ENCODE peak calls at places on chromosomes 2 and 18, in four cellular contexts. T is IMR-90, G is fibroblast of mammary gland, W is cardiac fibroblast. S is an unnamed sample.
A peak's percentile ranks its signal among the peaks of the same experiment; 100 is the strongest.

GRCh38 chr2:113979172-113980128 is 89.6 kb downstream of the ACTR3 start:
- DNase-seq in W (no peak), G (no peak), T (no peak), S (no peak)

GRCh38 chr2:26957041-26957440 is 13.4 kb upstream of the MAPRE3 start:
- DNase-seq in T (no peak), G (no peak), W (no peak), S (no peak)

GRCh38 chr2:42133771-42134195 is 35.4 kb upstream of the EML4 start:
- DNase-seq in G (no peak), T (no peak), W (no peak), S (no peak)

GRCh38 chr2:240166761-240167587 is 26.5 kb upstream of the OTOS start:
- DNase-seq in W (no peak), G (no peak), T (no peak), S (no peak)

GRCh38 chr2:177466337-177467195 is 74.0 kb downstream of the AGPS start:
- DNase-seq in T (peak; percentile 3), G (peak; percentile 12), W (peak; percentile 21), S (no peak)

GRCh38 chr2:179856205-179856604 is 5.2 kb downstream of the ZNF385B start:
- DNase-seq in G (no peak), T (no peak), W (no peak), S (no peak)

GRCh38 chr18:70113511-70113910 is 92.0 kb downstream of the RTTN start:
- DNase-seq in W (no peak), T (no peak), G (no peak), S (no peak)

GRCh38 chr2:44063007-44063406 is 67.2 kb upstream of the LRPPRC start:
- DNase-seq in G (no peak), T (no peak), W (no peak), S (no peak)

GRCh38 chr2:47751856-47752414 is 31.0 kb upstream of the MSH6 start:
- DNase-seq in T (no peak), G (no peak), W (no peak), S (no peak)

GRCh38 chr18:28995319-28995718 is 818.4 kb upstream of the CDH2 start:
- DNase-seq in G (peak; percentile 10), W (peak; percentile 9), T (peak; percentile 7), S (no peak)

GRCh38 chr2:102442967-102443828 is 20.2 kb downstream of the IL18RAP start:
- DNase-seq in T (peak; percentile 39), W (peak; percentile 68), G (peak; percentile 52), S (peak; percentile 65)

GRCh38 chr18:14097761-14098160 is 34.5 kb downstream of the ZNF519 start:
- DNase-seq in G (peak; percentile 13), W (no peak), T (no peak), S (no peak)

GRCh38 chr2:150732064-150732463 is 244.6 kb upstream of the RND3 start:
- DNase-seq in W (peak; percentile 75), T (peak; percentile 86), G (peak; percentile 78), S (peak; percentile 39)

GRCh38 chr18:75211721-75212625 is 1.4 kb downstream of the TSHZ1 start:
- DNase-seq in G (no peak), W (peak; percentile 36), T (peak; percentile 19), S (no peak)

GRCh38 chr18:78939105-78939504 is 40.5 kb upstream of the SALL3 start:
- DNase-seq in G (no peak), W (no peak), T (no peak), S (no peak)

GRCh38 chr18:24611075-24611474 is 150.6 kb downstream of the HRH4 start:
- DNase-seq in G (no peak), T (no peak), W (no peak), S (no peak)

GRCh38 chr18:2825613-2826205 is 21.1 kb upstream of the EMILIN2 start:
- DNase-seq in G (no peak), T (no peak), W (no peak), S (no peak)

GRCh38 chr2:100924520-100925451 is 77.3 kb upstream of the RPL31 start:
- DNase-seq in W (peak; percentile 85), T (peak; percentile 85), G (peak; percentile 80), S (peak; percentile 89)

GRCh38 chr2:38722271-38723115 is 28.7 kb downstream of the SRSF7 start:
- DNase-seq in W (no peak), G (no peak), T (no peak), S (no peak)

GRCh38 chr2:66987747-66988146 is 409.4 kb upstream of the ETAA1 start:
- DNase-seq in G (no peak), T (no peak), W (no peak), S (no peak)

GRCh38 chr2:11200651-11201050 is 45.4 kb downstream of the SLC66A3 start:
- DNase-seq in G (no peak), T (no peak), W (no peak), S (no peak)

GRCh38 chr2:11203480-11203879 is 48.2 kb downstream of the SLC66A3 start:
- DNase-seq in W (peak; percentile 78), G (peak; percentile 79), T (peak; percentile 69), S (peak; percentile 40)

GRCh38 chr2:11201969-11202368 is 46.7 kb downstream of the SLC66A3 start:
- DNase-seq in T (no peak), W (no peak), G (no peak), S (no peak)
- H3K4me3 ChIP-seq in T (no peak overlapping the region), W (no peak overlapping the region), G (no peak overlapping the region), S (no peak overlapping the region)

DNA sequence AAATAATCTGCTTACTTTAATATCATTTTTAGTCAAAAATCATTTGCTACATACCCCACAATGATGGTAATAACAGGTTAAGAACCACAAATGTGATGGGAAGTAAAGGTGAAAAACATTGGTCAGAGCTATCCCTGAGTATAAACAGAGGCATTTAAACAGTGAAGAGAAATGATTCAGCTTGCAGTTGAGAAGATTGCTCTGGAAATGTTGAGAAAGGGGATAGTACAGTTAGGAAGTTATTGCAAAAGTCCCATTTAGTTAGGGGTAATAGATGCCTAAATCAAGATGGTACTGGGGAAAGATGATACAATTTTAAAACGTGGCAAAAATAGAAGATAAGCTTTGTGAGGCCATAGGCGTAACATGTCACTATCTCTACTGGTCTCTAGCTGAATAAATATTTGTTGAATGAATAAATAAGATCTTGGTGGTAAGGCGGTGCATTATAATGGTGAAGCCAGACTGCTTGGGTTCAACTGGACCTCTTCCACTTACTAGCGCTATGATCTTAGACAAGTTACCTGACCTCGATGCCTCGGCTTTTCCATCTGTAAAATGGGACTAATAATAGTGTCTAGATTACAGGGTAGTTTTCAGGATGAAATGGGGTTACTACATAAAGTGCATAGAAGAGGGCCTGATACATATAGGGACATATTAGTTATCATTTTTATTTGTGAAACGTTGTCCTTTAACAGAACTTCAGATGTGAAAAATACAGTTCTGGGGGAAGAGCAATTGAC is 2.0 kb upstream of the BZW1 start:
- DNase-seq in W (peak; percentile 42), T (peak; percentile 57), G (peak; percentile 42), S (peak; percentile 33)
- H3K4me3 ChIP-seq in W (no peak overlapping the region), T (no peak overlapping the region), G (peak overlapping the region; percentile 65), S (no peak overlapping the region)

DNA sequence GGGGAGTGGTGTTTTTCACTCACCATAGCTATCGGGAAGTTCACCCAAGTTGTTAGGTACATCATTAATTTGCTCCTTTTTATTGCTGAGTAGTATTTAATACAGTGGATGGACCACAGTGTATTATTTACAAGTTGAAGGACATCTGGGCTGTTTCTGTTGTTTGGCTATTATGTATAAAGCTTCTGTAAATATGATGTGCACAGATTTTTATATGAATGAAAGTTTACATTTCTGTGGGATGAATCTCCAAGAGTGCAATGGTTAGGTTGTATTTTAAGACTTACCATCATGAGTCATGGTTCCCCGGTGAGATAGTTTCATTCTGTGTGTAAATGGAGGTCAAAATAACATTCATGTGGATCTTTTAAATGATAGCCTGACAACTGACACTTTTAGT is 337.4 kb downstream of the PTPRM start:
- DNase-seq in T (peak; percentile 95), G (peak; percentile 78), W (peak; percentile 71), S (peak; percentile 35)
- H3K4me3 ChIP-seq in T (no peak overlapping the region), G (no peak overlapping the region), W (no peak overlapping the region), S (no peak overlapping the region)

GRCh38 chr2:161122772-161123530 is 37.3 kb upstream of the TANK start:
- DNase-seq in T (peak; percentile 93), W (peak; percentile 93), G (peak; percentile 92), S (peak; percentile 92)
- H3K4me3 ChIP-seq in T (no peak overlapping the region), W (no peak overlapping the region), G (peak overlapping the region; percentile 31), S (peak overlapping the region; percentile 40)

DNA sequence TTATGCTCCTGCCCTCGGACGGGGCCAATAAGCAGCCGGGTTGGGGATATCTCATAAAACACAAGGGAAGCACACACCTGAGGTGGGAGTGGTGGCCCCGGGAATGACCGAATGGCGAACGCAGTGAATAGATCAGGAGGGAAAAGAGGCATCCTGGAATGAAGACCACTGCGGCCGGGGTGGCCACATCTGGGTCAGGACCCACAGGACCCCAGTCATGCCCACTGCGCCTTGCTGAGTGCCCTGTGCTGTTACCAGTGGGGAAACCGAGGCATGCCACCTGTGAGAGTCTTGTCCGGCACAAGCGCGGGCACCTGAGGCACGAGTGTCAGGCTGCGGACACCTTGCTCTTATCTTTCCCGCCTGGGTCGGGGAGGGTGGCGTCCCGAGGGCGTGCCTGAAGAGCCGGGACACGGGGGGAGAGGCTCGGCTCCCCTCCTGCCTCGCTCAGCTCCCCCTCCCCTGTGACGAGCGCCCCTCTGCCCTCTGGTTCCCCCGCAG is 1.6 kb downstream of the PDCD1 start:
- DNase-seq in G (no peak), T (no peak), W (no peak), S (no peak)
- H3K4me3 ChIP-seq in G (no peak overlapping the region), T (no peak overlapping the region), W (no peak overlapping the region), S (no peak overlapping the region)

GRCh38 chr18:12305930-12306629 is 2.0 kb upstream of the TUBB6 start:
- DNase-seq in G (no peak), T (peak; percentile 20), W (peak; percentile 42), S (no peak)

GRCh38 chr18:12307251-12307736 is 747 bp upstream of the TUBB6 start:
- DNase-seq in T (peak; percentile 76), G (peak; percentile 77), W (peak; percentile 77), S (peak; percentile 78)

GRCh38 chr18:12305211-12305610 is 2.8 kb upstream of the TUBB6 start:
- DNase-seq in T (no peak), W (no peak), G (no peak), S (no peak)

GRCh38 chr18:12307871-12308385 is at the start of gene TUBB6:
- DNase-seq in T (peak; percentile 81), G (peak; percentile 75), W (peak; percentile 82), S (peak; percentile 84)

DNA sequence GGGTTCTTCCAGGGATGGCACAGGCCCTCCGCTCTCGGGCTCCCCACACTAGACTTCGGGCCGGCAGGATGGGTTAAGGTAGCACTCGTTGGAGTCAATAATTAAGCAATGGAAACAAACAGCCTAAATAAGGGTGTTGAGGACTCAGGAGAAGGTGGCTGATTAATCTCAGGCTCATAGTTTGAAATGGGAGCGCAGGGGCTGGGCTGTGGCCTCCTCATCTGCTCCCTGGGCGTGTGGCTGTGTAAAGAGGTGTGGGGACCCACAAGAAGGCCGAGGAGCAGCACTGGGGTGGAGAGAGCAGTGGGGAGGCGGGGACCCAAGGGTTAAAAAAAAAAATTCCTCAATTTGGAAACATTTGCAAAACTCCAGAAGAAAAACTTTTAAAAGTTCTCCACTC is 1.3 kb upstream of the TUBB6 start:
- DNase-seq in W (no peak), T (no peak), G (no peak), S (no peak)
- H3K4me3 ChIP-seq in W (peak overlapping the region; percentile 51), T (peak overlapping the region; percentile 96), G (peak overlapping the region; percentile 71), S (peak overlapping the region; percentile 55)

GRCh38 chr18:62883937-62884735 is 168.8 kb downstream of the PHLPP1 start:
- DNase-seq in T (no peak), G (no peak), W (no peak), S (no peak)

GRCh38 chr18:62878305-62878704 is 163.0 kb downstream of the PHLPP1 start:
- DNase-seq in G (peak; percentile 23), W (peak; percentile 15), T (no peak), S (no peak)

GRCh38 chr18:62880034-62880433 is 164.7 kb downstream of the PHLPP1 start:
- DNase-seq in T (no peak), G (no peak), W (no peak), S (no peak)

GRCh38 chr18:62880673-62881364 is 165.5 kb downstream of the PHLPP1 start:
- DNase-seq in W (no peak), T (no peak), G (peak; percentile 14), S (no peak)

GRCh38 chr18:62881509-62882016 is 166.2 kb downstream of the PHLPP1 start:
- DNase-seq in G (peak; percentile 98), T (peak; percentile 95), W (peak; percentile 97), S (peak; percentile 95)
- H3K4me3 ChIP-seq in G (no peak overlapping the region), T (no peak overlapping the region), W (no peak overlapping the region), S (no peak overlapping the region)